ENCODE peak calls at places on chromosomes 7 and 10, in four cellular contexts. D is K562, N is HepG2, H is SK-N-SH. B is an unnamed sample.

GRCh38 chr7:150966002-150966401 is 12.1 kb downstream of the KCNH2 start:
- DNase-seq in N (peak), H (peak), D (no peak), B (no peak)

GRCh38 chr7:69708857-69709256 is 110.6 kb downstream of the AUTS2 start:
- DNase-seq in D (no peak), H (no peak), N (no peak), B (no peak)

GRCh38 chr7:47666164-47666862 is 84.4 kb upstream of the TNS3 start:
- DNase-seq in N (peak), H (no peak), D (no peak), B (no peak)

GRCh38 chr10:88392222-88392621 is 190.9 kb downstream of the RNLS start:
- DNase-seq in N (no peak), H (no peak), D (no peak), B (no peak)

GRCh38 chr7:88306590-88307048 is at the start of gene STEAP4:
- DNase-seq in H (no peak), D (no peak), N (no peak), B (peak)

GRCh38 chr10:3380392-3381050 is 207.9 kb upstream of the PITRM1 start:
- DNase-seq in N (no peak), H (no peak), D (no peak), B (no peak)

GRCh38 chr7:66639773-66640172 is 11.1 kb downstream of the KCTD7 start:
- DNase-seq in H (no peak), D (peak), N (no peak), B (no peak)

GRCh38 chr10:12701696-12702095 is 299.8 kb downstream of the CCDC3 start:
- DNase-seq in D (no peak), H (no peak), N (no peak), B (no peak)

DNA sequence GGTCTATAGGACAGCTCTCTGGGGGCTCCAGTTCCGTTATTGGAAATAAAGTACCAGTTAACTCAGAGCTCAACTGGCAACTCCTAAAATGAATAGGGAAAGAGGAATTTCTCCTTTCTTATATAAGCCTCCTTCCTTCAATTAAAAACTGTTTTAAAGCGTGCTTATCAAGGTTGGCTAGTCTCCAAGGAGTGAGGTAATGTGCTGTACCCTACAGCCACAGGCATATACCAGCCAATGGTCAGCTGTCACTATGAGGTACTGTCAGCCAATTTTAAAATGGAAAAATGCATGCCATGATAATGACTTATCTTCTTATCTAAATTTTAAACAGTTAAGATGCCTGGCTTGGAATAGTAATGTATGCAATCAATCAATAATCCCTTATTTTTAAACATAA is 76.2 kb downstream of the PLCE1 start:
- DNase-seq in N (no peak), H (peak), D (no peak), B (no peak)
- TF ChIP-seq JUND in N (no peak), H (peak), D (no peak), B (no peak)

DNA sequence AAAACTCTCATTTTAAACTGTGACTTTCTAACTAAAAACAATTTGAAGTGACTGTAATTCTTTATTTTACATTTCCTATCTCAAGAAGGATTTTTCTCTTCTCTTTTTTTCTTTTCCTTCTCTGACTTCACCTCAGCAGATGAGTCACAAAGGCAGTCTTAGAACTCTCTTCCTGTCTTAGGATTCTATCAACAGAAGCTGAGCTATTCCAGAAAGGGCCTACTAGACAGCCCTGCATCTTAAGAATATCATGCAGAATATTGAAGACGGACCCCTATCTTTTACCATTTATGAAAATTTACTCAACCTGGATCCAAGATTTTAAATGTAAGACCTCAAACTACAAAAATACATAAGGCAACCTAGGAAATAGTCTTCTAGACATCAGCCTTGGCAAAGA is 365.7 kb upstream of the SEMA3C start:
- DNase-seq in D (no peak), H (no peak), N (no peak), B (peak)
- TF ChIP-seq JUND in D (no peak), H (peak), N (no peak), B (peak)

DNA sequence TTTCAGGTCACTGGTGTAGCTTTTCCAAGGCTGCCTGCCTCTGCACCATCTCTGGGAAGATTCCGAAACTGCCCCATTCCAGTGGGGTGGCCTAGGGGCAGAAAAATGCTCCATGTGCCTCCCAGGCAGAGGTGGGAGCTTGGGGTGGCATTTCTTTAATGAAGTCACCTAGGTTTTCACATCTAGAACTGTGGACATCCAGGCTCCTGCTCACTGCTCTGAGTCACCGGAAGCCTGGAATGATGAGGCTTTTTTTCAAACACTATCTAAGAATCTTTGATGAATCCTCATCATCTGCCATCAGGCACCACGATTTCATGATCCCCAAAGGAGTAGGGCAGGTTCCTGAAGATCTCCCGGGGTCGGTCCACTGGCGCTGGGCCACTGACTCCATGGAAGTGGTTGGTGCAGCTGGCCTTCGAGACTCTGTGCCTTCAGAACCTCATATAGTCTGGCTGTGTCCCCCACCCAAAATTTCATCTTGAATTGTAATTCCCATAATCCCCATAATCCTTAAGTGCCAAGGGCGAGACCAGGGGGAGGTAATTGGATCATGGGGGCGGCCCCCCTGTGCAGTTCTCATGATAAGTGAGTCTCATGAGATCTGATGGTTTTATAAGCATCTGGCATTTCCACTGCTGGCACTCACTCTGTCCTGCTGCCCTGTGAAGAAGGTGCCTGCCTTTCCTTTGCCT is 37.1 kb downstream of the MTURN start:
- DNase-seq in N (no peak), H (no peak), D (no peak), B (no peak)
- TF ChIP-seq JUND in N (no peak), H (peak), D (peak), B (no peak)

GRCh38 chr7:51340936-51341335 is 24.3 kb upstream of the COBL start:
- DNase-seq in D (no peak), N (no peak), H (no peak), B (no peak)

GRCh38 chr7:51344406-51344805 is 27.8 kb upstream of the COBL start:
- DNase-seq in D (no peak), N (peak), H (no peak), B (no peak)

GRCh38 chr7:51351661-51352060 is 35.1 kb upstream of the COBL start:
- DNase-seq in N (no peak), D (no peak), H (no peak), B (no peak)

GRCh38 chr7:51350195-51350896 is 33.7 kb upstream of the COBL start:
- DNase-seq in D (no peak), N (peak), H (no peak), B (peak)

DNA sequence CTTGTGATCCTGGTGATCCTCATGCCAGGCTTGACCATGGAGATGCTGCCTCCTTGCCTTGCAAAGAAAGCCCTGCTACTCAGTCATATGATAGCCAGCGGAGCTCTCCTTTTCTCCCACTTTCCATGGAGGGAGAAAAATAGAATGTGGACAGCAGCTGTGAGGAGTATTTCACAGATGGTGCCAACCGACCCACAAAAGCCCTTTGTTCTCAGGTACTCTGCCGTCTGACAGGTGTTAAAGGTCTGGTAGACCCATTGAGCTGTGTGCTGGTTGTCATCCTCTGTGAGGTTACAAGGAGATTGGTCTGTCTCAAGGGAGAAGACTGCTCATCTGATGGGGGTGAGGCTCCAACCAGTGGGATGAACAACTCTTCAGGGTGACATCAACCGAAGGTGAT is 29.5 kb upstream of the COBL start:
- DNase-seq in N (no peak), D (no peak), H (no peak), B (no peak)
- TF ChIP-seq JUND in N (no peak), D (no peak), H (no peak), B (no peak)

DNA sequence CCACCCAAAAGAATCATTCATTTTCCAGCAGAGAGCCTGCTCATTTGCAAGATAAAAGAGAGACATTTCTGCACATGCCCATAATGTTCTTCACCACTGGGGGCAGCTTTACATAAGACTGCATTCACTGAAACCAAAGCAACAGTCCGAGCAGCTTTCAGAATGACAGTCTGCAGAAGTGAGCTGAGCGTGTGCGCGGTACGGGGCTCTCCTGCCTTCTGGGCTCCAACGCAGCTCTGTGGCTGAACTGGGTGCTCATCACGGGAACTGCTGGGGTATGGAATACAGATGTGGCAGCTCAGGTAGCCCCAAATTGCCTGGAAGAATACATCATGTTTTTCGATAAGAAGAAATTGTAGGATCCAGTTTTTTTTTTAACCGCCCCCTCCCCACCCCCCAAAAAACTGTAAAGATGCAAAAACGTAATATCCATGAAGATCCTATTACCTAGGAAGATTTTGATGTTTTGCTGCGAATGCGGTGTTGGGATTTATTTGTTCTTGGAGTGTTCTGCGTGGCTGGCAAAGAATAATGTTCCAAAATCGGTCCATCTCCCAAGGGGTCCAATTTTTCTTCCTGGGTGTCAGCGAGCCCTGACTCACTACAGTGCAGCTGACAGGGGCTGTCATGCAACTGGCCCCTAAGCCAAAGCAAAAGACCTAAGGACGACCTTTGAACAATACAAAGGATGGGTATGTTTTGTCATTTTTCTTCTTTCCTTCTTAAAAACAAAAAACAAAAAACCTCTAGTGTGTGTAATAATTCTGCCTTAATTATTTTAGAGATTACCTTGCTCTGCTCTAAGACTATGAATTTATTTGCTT is at the start of gene LRRTM3:
- DNase-seq in D (peak), N (peak), H (peak), B (peak)
- TF ChIP-seq JUND in D (no peak), N (no peak), H (no peak), B (no peak)

DNA sequence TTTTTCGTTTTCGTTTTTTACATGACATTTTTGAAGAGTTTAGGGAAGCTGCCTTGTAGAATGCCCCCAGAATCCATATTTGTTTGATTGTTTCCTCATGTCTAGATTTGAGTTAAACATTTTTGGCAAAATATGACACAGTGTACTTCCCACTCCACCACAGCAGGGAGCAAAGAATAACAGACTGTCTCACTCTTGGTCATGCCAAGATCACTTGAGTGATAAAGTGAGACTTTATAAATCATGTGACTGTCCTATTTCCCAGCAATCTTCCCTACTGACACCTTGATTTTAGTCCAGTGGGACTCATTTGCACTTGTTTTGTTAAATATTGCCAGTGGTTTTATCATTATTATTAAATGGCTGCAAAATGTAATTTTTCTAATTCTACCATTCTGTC is 44.4 kb upstream of the USP6NL start:
- DNase-seq in D (no peak), N (no peak), H (no peak), B (no peak)
- TF ChIP-seq JUND in D (no peak), N (no peak), H (no peak), B (no peak)

GRCh38 chr7:101717986-101718746 is 89.1 kb upstream of the MYL10 start:
- DNase-seq in N (peak), D (peak), H (peak), B (no peak)
- TF ChIP-seq JUND in N (no peak), D (no peak), H (no peak), B (no peak)

GRCh38 chr7:23061327-23061726 is 44.3 kb upstream of the KLHL7 start:
- DNase-seq in D (no peak), H (no peak), N (no peak), B (no peak)

GRCh38 chr7:23062452-23062851 is 43.1 kb upstream of the KLHL7 start:
- DNase-seq in H (no peak), D (peak), N (no peak), B (no peak)

GRCh38 chr7:23067271-23067670 is 38.3 kb upstream of the KLHL7 start:
- DNase-seq in D (no peak), H (no peak), N (no peak), B (no peak)

DNA sequence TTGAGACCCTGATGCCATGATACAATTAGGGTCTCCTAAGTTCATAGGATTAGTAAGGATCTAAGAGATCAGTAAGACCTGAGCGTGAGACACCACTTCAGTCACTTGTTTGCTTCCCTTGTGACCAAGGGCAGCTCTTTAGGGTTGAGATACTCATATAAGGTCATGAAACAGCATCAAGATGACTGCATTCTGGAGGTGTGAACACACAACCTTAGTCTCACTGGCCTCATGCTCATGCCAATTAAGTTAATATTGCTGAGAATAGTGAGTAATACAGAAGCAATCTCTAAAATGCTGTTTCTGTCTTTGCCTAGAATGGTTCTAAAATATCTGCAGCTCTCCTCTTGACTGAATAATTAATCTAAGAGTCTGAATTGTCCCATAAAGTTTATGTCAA is 39.6 kb upstream of the KLHL7 start:
- DNase-seq in H (no peak), N (no peak), D (no peak), B (no peak)
- TF ChIP-seq JUND in H (no peak), N (no peak), D (no peak), B (no peak)